ENCODE peak calls at places on chromosome 4, in ten cellular contexts. S is Panc1; K is RPMI8226; E is ELR; B is kidney tubule cell; G is neural crest cell; Z is NCI-H510A; X is stimulated activated naive CD8-positive, alpha-beta T cell treated with anti-CD3 and anti-CD28 coated beads, Interleukin-15, amount 100 ng/mL, for 72 hours; T is neural progenitor cell; W is NCI-H1436. D is an unnamed sample.

GRCh38 chr4:174069848-174070330 is 213.6 kb downstream of the FBXO8 start:
- DNase-seq in S (no peak), K (no peak), E (no peak), B (no peak), G (no peak), Z (no peak), X (no peak), T (no peak), W (no peak), D (no peak)

GRCh38 chr4:13102344-13102743 is 381.8 kb downstream of the RAB28 start:
- DNase-seq in S (no peak), K (no peak), E (no peak), B (no peak), G (no peak), Z (no peak), X (no peak), T (no peak), W (no peak), D (no peak)

GRCh38 chr4:130563185-130563890 is 1467.4 kb downstream of the C4orf33 start:
- DNase-seq in S (no peak), K (peak), E (peak), B (peak), G (peak), Z (no peak), X (no peak), T (peak), W (peak), D (peak)

GRCh38 chr4:109294468-109295020 is 7.9 kb downstream of the COL25A1 start:
- DNase-seq in S (no peak), K (no peak), E (peak), B (no peak), G (no peak), Z (no peak), X (no peak), T (no peak), W (no peak), D (no peak)

GRCh38 chr4:109691411-109691920 is 11.8 kb downstream of the CASP6 start:
- DNase-seq in S (no peak), K (no peak), E (peak), B (no peak), G (no peak), Z (no peak), X (no peak), T (no peak), W (no peak), D (no peak)

GRCh38 chr4:2402053-2402452 is 16.4 kb downstream of the ZFYVE28 start:
- DNase-seq in S (no peak), K (no peak), E (no peak), B (peak), G (peak), Z (peak), X (peak), T (peak), W (no peak), D (peak)

GRCh38 chr4:165016971-165017370 is 14.8 kb upstream of the TRIM60 start:
- DNase-seq in S (no peak), K (no peak), E (peak), B (no peak), G (no peak), Z (no peak), X (no peak), T (peak), W (no peak), D (no peak)

GRCh38 chr4:680565-680930 is 6.2 kb downstream of the MYL5 start:
- DNase-seq in S (no peak), K (no peak), E (peak), B (no peak), G (no peak), Z (no peak), X (peak), T (no peak), W (no peak), D (peak)

GRCh38 chr4:82811838-82812672 is 13.5 kb upstream of the SCD5 start:
- DNase-seq in S (no peak), K (no peak), E (no peak), B (no peak), G (no peak), Z (no peak), X (no peak), T (peak), W (no peak), D (no peak)

GRCh38 chr4:111934294-111934693 is 211.0 kb upstream of the FAM241A start:
- DNase-seq in S (no peak), K (no peak), E (peak), B (no peak), G (no peak), Z (no peak), X (no peak), T (peak), W (no peak), D (no peak)

GRCh38 chr4:82362565-82362964 is 11.2 kb downstream of the HNRNPD start:
- DNase-seq in S (no peak), K (no peak), E (no peak), B (peak), G (no peak), Z (no peak), X (no peak), T (no peak), W (no peak), D (no peak)

GRCh38 chr4:151484396-151485102 is 75.6 kb downstream of the FHIP1A start:
- DNase-seq in S (peak), K (no peak), E (peak), B (peak), G (no peak), Z (no peak), X (no peak), T (peak), W (no peak), D (no peak)

GRCh38 chr4:144820706-144821105 is 174.8 kb downstream of the HHIP start:
- DNase-seq in S (no peak), K (no peak), E (no peak), B (no peak), G (no peak), Z (no peak), X (no peak), T (peak), W (no peak), D (no peak)

GRCh38 chr4:4443821-4444220 is 56.9 kb downstream of the NSG1 start:
- DNase-seq in S (no peak), K (no peak), E (peak), B (peak), G (no peak), Z (no peak), X (no peak), T (no peak), W (no peak), D (no peak)

GRCh38 chr4:98963538-98964433 is 31.7 kb upstream of the METAP1 start:
- DNase-seq in S (no peak), K (no peak), E (no peak), B (no peak), G (no peak), Z (no peak), X (no peak), T (no peak), W (no peak), D (no peak)

GRCh38 chr4:8305851-8306361 is 36.4 kb downstream of the HTRA3 start:
- DNase-seq in S (no peak), K (no peak), E (no peak), B (no peak), G (no peak), Z (no peak), X (no peak), T (no peak), W (no peak), D (peak)

GRCh38 chr4:41437264-41437566 is 100.7 kb upstream of the LIMCH1 start:
- DNase-seq in S (no peak), K (no peak), E (no peak), B (no peak), G (no peak), Z (no peak), X (no peak), T (peak), W (peak), D (no peak)

GRCh38 chr4:26074672-26075071 is 160.7 kb downstream of the SMIM20 start:
- DNase-seq in S (no peak), K (peak), E (no peak), B (no peak), G (no peak), Z (no peak), X (peak), T (no peak), W (no peak), D (no peak)

GRCh38 chr4:182225257-182225852 is 17.8 kb upstream of the TENM3 start:
- DNase-seq in S (no peak), K (no peak), E (no peak), B (no peak), G (no peak), Z (peak), X (no peak), T (no peak), W (no peak), D (no peak)

GRCh38 chr4:4327652-4328121 is 37.6 kb downstream of the ZBTB49 start:
- DNase-seq in S (no peak), K (no peak), E (peak), B (no peak), G (peak), Z (no peak), X (no peak), T (peak), W (no peak), D (peak)

D was measured in glutamatergic neuron.